ENCODE peak calls at places on chromosomes 4 and X, in four cellular contexts. L is lung; J is cardiac fibroblast; X is effector CD4-positive, alpha-beta T cell. A is an unnamed sample.

GRCh38 chr4:7892212-7893019 is 47.2 kb downstream of the AFAP1 start:
- DNase-seq in J (peak), L (no peak), X (no peak), A (no peak)

GRCh38 chrX:19332983-19333382 is 10.7 kb upstream of the PDHA1 start:
- DNase-seq in X (no peak), J (peak), L (no peak), A (no peak)

GRCh38 chr4:93217423-93217822 is 611.1 kb upstream of the ATOH1 start:
- DNase-seq in L (no peak), X (no peak), J (no peak), A (no peak)

GRCh38 chr4:3829954-3830773 is 64.0 kb downstream of the ADRA2C start:
- DNase-seq in J (no peak), L (no peak), X (no peak), A (no peak)

GRCh38 chrX:115392031-115392430 is 102.5 kb downstream of the LUZP4 start:
- DNase-seq in L (no peak), J (no peak), X (no peak), A (no peak)

GRCh38 chrX:112641449-112641848 is 38.3 kb downstream of the LHFPL1 start:
- DNase-seq in L (no peak), J (no peak), X (no peak), A (no peak)

GRCh38 chr4:158519226-158519625 is 2.5 kb upstream of the RXFP1 start:
- DNase-seq in L (no peak), J (no peak), X (no peak), A (no peak)

GRCh38 chrX:50067435-50068292 is 133.1 kb downstream of the AKAP4 start:
- DNase-seq in X (no peak), L (peak), J (peak), A (peak)

GRCh38 chrX:10175317-10175871 is 18.6 kb downstream of the CLCN4 start:
- DNase-seq in X (no peak), J (peak), L (no peak), A (no peak)

GRCh38 chr4:114396808-114397207 is 201.8 kb upstream of the UGT8 start:
- DNase-seq in J (no peak), L (no peak), X (no peak), A (no peak)

GRCh38 chr4:87499415-87500106 is 29.6 kb downstream of the SPARCL1 start:
- DNase-seq in J (no peak), X (no peak), L (no peak), A (no peak)

GRCh38 chr4:140242357-140243284 is 88.6 kb upstream of the MAML3 start:
- DNase-seq in X (no peak), J (peak), L (no peak), A (peak)

GRCh38 chrX:130869239-130869638 is 33.8 kb downstream of the ENOX2 start:
- DNase-seq in X (no peak), L (no peak), J (no peak), A (no peak)

GRCh38 chrX:15336023-15336413 is 695 bp upstream of the PIGA start:
- DNase-seq in L (no peak), X (peak), J (peak), A (no peak)

GRCh38 chrX:71167031-71167781 is 22.6 kb downstream of the NLGN3 start:
- DNase-seq in X (no peak), L (no peak), J (no peak), A (no peak)

GRCh38 chr4:164154416-164154815 is 599.5 kb upstream of the SMIM31 start:
- DNase-seq in L (no peak), X (no peak), J (no peak), A (no peak)

GRCh38 chrX:110755061-110755460 is 40.6 kb downstream of the CHRDL1 start:
- DNase-seq in X (no peak), J (no peak), L (no peak), A (no peak)

GRCh38 chrX:109347618-109348017 is 134.3 kb downstream of the GUCY2F start:
- DNase-seq in J (peak), X (no peak), L (no peak), A (no peak)

GRCh38 chr4:173763374-173763773 is 233.3 kb upstream of the HAND2 start:
- DNase-seq in J (no peak), L (no peak), X (no peak), A (no peak)

GRCh38 chrX:142095816-142096215 is 109.3 kb downstream of the MAGEC2 start:
- DNase-seq in X (no peak), J (no peak), L (no peak), A (no peak)

GRCh38 chr4:88573286-88573994 is 18.8 kb upstream of the HERC3 start:
- DNase-seq in J (no peak), L (no peak), X (no peak), A (no peak)

GRCh38 chr4:118993329-118993728 is 104.7 kb downstream of the SYNPO2 start:
- DNase-seq in L (no peak), J (no peak), X (no peak), A (no peak)

GRCh38 chrX:40105791-40106676 is 8.3 kb upstream of the BCOR start:
- DNase-seq in J (peak), L (no peak), X (peak), A (peak)

GRCh38 chrX:150062292-150063137 is 124.2 kb upstream of the EOLA2 start:
- DNase-seq in L (no peak), X (no peak), J (peak), A (no peak)

GRCh38 chr4:41614519-41614918 is 76.6 kb downstream of the LIMCH1 start:
- DNase-seq in J (no peak), L (no peak), X (no peak), A (no peak)